ENCODE peak calls at places on chromosomes 3 and 15, in four cellular contexts. K is A172; D is stimulated activated CD4-positive, alpha-beta T cell treated with anti-CD3 and anti-CD28 coated beads, Interleukin-1b, Interleukin-23, amount 100 ng/mL, for 1 hour; Q is psoas muscle. Z is an unnamed sample.

GRCh38 chr3:112378989-112379692 is 46.2 kb downstream of the CD200 start:
- DNase-seq in K (no peak), Q (no peak), D (no peak), Z (peak; percentile 25)

GRCh38 chr15:74257623-74258022 is 21.5 kb downstream of the CCDC33 start:
- DNase-seq in D (no peak), K (no peak), Q (no peak), Z (no peak)

GRCh38 chr3:71103430-71103881 is 480.1 kb downstream of the FOXP1 start:
- DNase-seq in Q (peak; percentile 51), D (no peak), K (peak; percentile 32), Z (peak; percentile 84)

GRCh38 chr3:24258260-24258659 is 236.4 kb downstream of the THRB start:
- DNase-seq in K (no peak), Q (no peak), D (no peak), Z (no peak)

GRCh38 chr3:65713016-65713415 is 325.7 kb downstream of the MAGI1 start:
- DNase-seq in K (no peak), Q (no peak), D (no peak), Z (peak; percentile 4)

GRCh38 chr3:106401666-106402319 is 533.0 kb upstream of the CBLB start:
- DNase-seq in K (peak; percentile 20), Q (no peak), D (no peak), Z (no peak)

GRCh38 chr3:58647661-58648141 is 18.9 kb downstream of the FAM3D start:
- DNase-seq in Q (no peak), D (no peak), K (no peak), Z (no peak)

GRCh38 chr3:30635072-30635471 is 28.7 kb downstream of the TGFBR2 start:
- DNase-seq in D (no peak), Q (no peak), K (no peak), Z (no peak)

GRCh38 chr3:172213168-172213567 is 173.8 kb downstream of the FNDC3B start:
- DNase-seq in D (no peak), K (no peak), Q (no peak), Z (peak; percentile 62)

GRCh38 chr3:76570436-76571057 is 469.4 kb upstream of the ROBO2 start:
- DNase-seq in Q (no peak), D (no peak), K (no peak), Z (peak; percentile 13)

GRCh38 chr3:195616681-195617080 is 32.9 kb upstream of the APOD start:
- DNase-seq in Q (no peak), D (no peak), K (no peak), Z (no peak)

GRCh38 chr3:53151870-53152269 is 9.1 kb upstream of the PRKCD start:
- DNase-seq in Q (no peak), D (no peak), K (no peak), Z (no peak)

GRCh38 chr3:134761213-134761612 is 33.8 kb upstream of the EPHB1 start:
- DNase-seq in Q (no peak), D (no peak), K (no peak), Z (no peak)

GRCh38 chr15:82767163-82767829 is 38.6 kb downstream of the FSD2 start:
- DNase-seq in Q (no peak), D (no peak), K (no peak), Z (no peak)

GRCh38 chr3:173825731-173826130 is 428.2 kb downstream of the NLGN1 start:
- DNase-seq in K (peak; percentile 41), Q (no peak), D (no peak), Z (no peak)

GRCh38 chr3:68878322-68878721 is 54.0 kb downstream of the TAFA4 start:
- DNase-seq in K (peak; percentile 11), Q (no peak), D (no peak), Z (no peak)

GRCh38 chr3:189292667-189293478 is 121.1 kb downstream of the TPRG1 start:
- DNase-seq in K (no peak), Q (no peak), D (no peak), Z (no peak)

GRCh38 chr15:101348643-101349496 is 53.8 kb upstream of the SNRPA1 start:
- DNase-seq in D (no peak), Q (no peak), K (peak; percentile 35), Z (no peak)

GRCh38 chr3:128415110-128415772 is 51.4 kb downstream of the DNAJB8 start:
- DNase-seq in K (peak; percentile 16), Q (no peak), D (no peak), Z (no peak)

GRCh38 chr3:24128195-24129005 is 183.3 kb downstream of the NR1D2 start:
- DNase-seq in K (no peak), D (no peak), Q (no peak), Z (no peak)

GRCh38 chr3:11391172-11391879 is 119.1 kb downstream of the ATG7 start:
- DNase-seq in K (peak; percentile 5), D (no peak), Q (no peak), Z (peak; percentile 60)

GRCh38 chr15:101203029-101203428 is 48.8 kb downstream of the CHSY1 start:
- DNase-seq in D (no peak), K (no peak), Q (no peak), Z (no peak)

GRCh38 chr3:30964612-30965011 is 70.2 kb upstream of the GADL1 start:
- DNase-seq in D (no peak), Q (no peak), K (no peak), Z (no peak)

GRCh38 chr15:98292442-98293240 is 332.1 kb downstream of the ARRDC4 start:
- DNase-seq in K (peak; percentile 23), D (no peak), Q (peak; percentile 63), Z (peak; percentile 23)

GRCh38 chr3:151843275-151843674 is 29.4 kb downstream of the AADAC start:
- DNase-seq in K (no peak), Q (no peak), D (no peak), Z (no peak)

GRCh38 chr15:56456229-56456628 is 8.7 kb downstream of the MNS1 start:
- DNase-seq in K (no peak), Q (no peak), D (no peak), Z (no peak)

GRCh38 chr15:35833590-35833989 is 287.6 kb upstream of the DPH6 start:
- DNase-seq in D (no peak), Q (no peak), K (no peak), Z (no peak)

GRCh38 chr3:15982667-15983145 is 184.9 kb upstream of the ANKRD28 start:
- DNase-seq in Q (peak; percentile 84), D (no peak), K (peak; percentile 95), Z (peak; percentile 87)

GRCh38 chr3:134143828-134144390 is 106.8 kb downstream of the RYK start:
- DNase-seq in D (no peak), Q (no peak), K (no peak), Z (no peak)

GRCh38 chr3:24373198-24373959 is 121.3 kb downstream of the THRB start:
- DNase-seq in D (no peak), Q (peak; percentile 76), K (no peak), Z (no peak)

GRCh38 chr3:134376786-134377431 is 2.7 kb upstream of the AMOTL2 start:
- DNase-seq in D (no peak), K (no peak), Q (no peak), Z (no peak)

GRCh38 chr15:70096215-70096974 is 1.3 kb downstream of the TLE3 start:
- DNase-seq in D (no peak), Q (peak; percentile 65), K (peak; percentile 31), Z (peak; percentile 30)

GRCh38 chr15:86892774-86893449 is 813.2 kb downstream of the AGBL1 start:
- DNase-seq in Q (no peak), K (peak; percentile 67), D (no peak), Z (peak; percentile 61)

GRCh38 chr15:83248151-83248851 is 36.2 kb downstream of the BNC1 start:
- DNase-seq in D (no peak), K (peak; percentile 60), Q (no peak), Z (peak; percentile 51)

GRCh38 chr3:52504977-52505376 is 9.8 kb downstream of the STAB1 start:
- DNase-seq in Q (no peak), D (no peak), K (no peak), Z (no peak)

Z was measured in RCC 7860.